ENCODE peak calls at places on chromosomes 12 and 14, in six cellular contexts. I, O, A, W, Z and Y are unnamed samples.

GRCh38 chr12:21892341-21892740 is 48.9 kb downstream of the ABCC9 start:
- ATAC-seq in A (no peak), O (no peak), Z (no peak), I (peak), W (no peak), Y (no peak)

GRCh38 chr14:39395555-39396254 is 36.5 kb downstream of the FBXO33 start:
- ATAC-seq in W (no peak), Z (no peak), A (no peak), I (no peak), O (peak), Y (peak)

GRCh38 chr14:99554184-99554583 is 49.8 kb downstream of the CCDC85C start:
- ATAC-seq in W (no peak), Z (no peak), I (no peak), O (no peak), A (peak), Y (no peak)

GRCh38 chr14:59189822-59190368 is 1.4 kb downstream of the DAAM1 start:
- ATAC-seq in O (peak), I (peak), A (peak), W (peak), Z (peak), Y (no peak)

GRCh38 chr12:52392465-52393007 is 7.1 kb upstream of the KRT84 start:
- ATAC-seq in O (no peak), I (no peak), Z (no peak), W (no peak), A (no peak), Y (no peak)

GRCh38 chr12:69404851-69405365 is 45.4 kb downstream of the YEATS4 start:
- ATAC-seq in I (no peak), O (no peak), A (no peak), Z (no peak), W (no peak), Y (no peak)

GRCh38 chr12:54980341-54980740 is 4.2 kb downstream of the TESPA1 start:
- ATAC-seq in O (no peak), Z (no peak), W (no peak), I (no peak), A (no peak), Y (no peak)

GRCh38 chr14:76755610-76756390 is 5.5 kb upstream of the VASH1 start:
- ATAC-seq in W (no peak), O (no peak), Z (no peak), I (no peak), A (no peak), Y (no peak)

GRCh38 chr12:104805186-104805585 is 152.9 kb downstream of the SLC41A2 start:
- ATAC-seq in O (no peak), A (no peak), Z (no peak), W (no peak), I (no peak), Y (no peak)

GRCh38 chr12:82326905-82327503 is 31.2 kb downstream of the CCDC59 start:
- ATAC-seq in I (no peak), Z (no peak), A (no peak), O (no peak), W (no peak), Y (no peak)

GRCh38 chr12:75437564-75437963 is 43.0 kb upstream of the GLIPR1 start:
- ATAC-seq in Z (peak), W (no peak), A (peak), I (no peak), O (peak), Y (no peak)